ENCODE peak calls at places on chromosomes 4 and X, in four cellular contexts. One of them, this sample, is unnamed.

GRCh38 chr4:156169011-156169410 is 215.3 kb upstream of the CTSO start:
- DNase-seq in fibroblast of pulmonary artery: peak
- DNase-seq in fibroblast of mammary gland: peak
- DNase-seq in left lung: peak
- DNase-seq in this sample: peak

GRCh38 chrX:22105231-22105630 is 73.1 kb downstream of the PHEX start:
- DNase-seq in fibroblast of mammary gland: peak
- DNase-seq in left lung: no peak
- DNase-seq in fibroblast of pulmonary artery: peak
- DNase-seq in this sample: no peak

GRCh38 chrX:40189621-40190020 is 91.9 kb upstream of the BCOR start:
- DNase-seq in fibroblast of mammary gland: no peak
- DNase-seq in left lung: no peak
- DNase-seq in fibroblast of pulmonary artery: no peak
- DNase-seq in this sample: no peak

GRCh38 chrX:153670748-153671588 is 2.6 kb downstream of the PNCK start:
- DNase-seq in left lung: peak
- DNase-seq in fibroblast of pulmonary artery: no peak
- DNase-seq in fibroblast of mammary gland: no peak
- DNase-seq in this sample: no peak

GRCh38 chrX:93591398-93591797 is 82.0 kb downstream of the NAP1L3 start:
- DNase-seq in fibroblast of mammary gland: no peak
- DNase-seq in fibroblast of pulmonary artery: no peak
- DNase-seq in left lung: no peak
- DNase-seq in this sample: no peak

GRCh38 chr4:749771-750666 is 44.4 kb downstream of the PCGF3 start:
- DNase-seq in fibroblast of mammary gland: peak
- DNase-seq in fibroblast of pulmonary artery: peak
- DNase-seq in left lung: no peak
- DNase-seq in this sample: no peak

GRCh38 chr4:75708218-75708691 is 16.1 kb upstream of the USO1 start:
- DNase-seq in fibroblast of pulmonary artery: no peak
- DNase-seq in fibroblast of mammary gland: no peak
- DNase-seq in left lung: no peak
- DNase-seq in this sample: no peak

GRCh38 chrX:5051831-5052491 is 1176.7 kb downstream of the NLGN4X start:
- DNase-seq in fibroblast of pulmonary artery: peak
- DNase-seq in fibroblast of mammary gland: peak
- DNase-seq in left lung: peak
- DNase-seq in this sample: peak

GRCh38 chr4:76305971-76306881 is at the start of gene STBD1:
- DNase-seq in fibroblast of pulmonary artery: peak
- DNase-seq in left lung: peak
- DNase-seq in fibroblast of mammary gland: peak
- DNase-seq in this sample: peak

GRCh38 chr4:8853249-8853648 is 18.4 kb downstream of the HMX1 start:
- DNase-seq in left lung: no peak
- DNase-seq in fibroblast of pulmonary artery: no peak
- DNase-seq in fibroblast of mammary gland: no peak
- DNase-seq in this sample: no peak

GRCh38 chrX:27675493-27675892 is 85.3 kb downstream of the DCAF8L2 start:
- DNase-seq in fibroblast of mammary gland: peak
- DNase-seq in fibroblast of pulmonary artery: peak
- DNase-seq in left lung: no peak
- DNase-seq in this sample: no peak

GRCh38 chrX:85897376-85898110 is 149.8 kb downstream of the CHM start:
- DNase-seq in left lung: no peak
- DNase-seq in fibroblast of pulmonary artery: no peak
- DNase-seq in fibroblast of mammary gland: no peak
- DNase-seq in this sample: no peak

GRCh38 chr4:828641-829271 is 2.8 kb upstream of the CPLX1 start:
- DNase-seq in left lung: peak
- DNase-seq in fibroblast of mammary gland: peak
- DNase-seq in fibroblast of pulmonary artery: peak
- DNase-seq in this sample: peak

GRCh38 chrX:135449637-135450550 is 28.1 kb downstream of the SMIM10L2A start:
- DNase-seq in fibroblast of pulmonary artery: no peak
- DNase-seq in left lung: no peak
- DNase-seq in fibroblast of mammary gland: no peak
- DNase-seq in this sample: no peak

GRCh38 chr4:182126096-182126495 is 117.1 kb upstream of the TENM3 start:
- DNase-seq in fibroblast of mammary gland: peak
- DNase-seq in fibroblast of pulmonary artery: no peak
- DNase-seq in left lung: no peak
- DNase-seq in this sample: no peak

GRCh38 chr4:158796370-158797140 is 27.7 kb downstream of the FNIP2 start:
- DNase-seq in fibroblast of mammary gland: peak
- DNase-seq in fibroblast of pulmonary artery: no peak
- DNase-seq in left lung: peak
- DNase-seq in this sample: peak

GRCh38 chr4:32203340-32203739 is 1483.2 kb downstream of the PCDH7 start:
- DNase-seq in fibroblast of pulmonary artery: no peak
- DNase-seq in left lung: no peak
- DNase-seq in fibroblast of mammary gland: no peak
- DNase-seq in this sample: no peak

GRCh38 chr4:173517781-173518371 is 12.2 kb downstream of the HAND2 start:
- DNase-seq in fibroblast of pulmonary artery: peak
- DNase-seq in left lung: no peak
- DNase-seq in fibroblast of mammary gland: no peak
- DNase-seq in this sample: no peak

GRCh38 chrX:119228506-119229290 is 7.4 kb upstream of the PGRMC1 start:
- DNase-seq in left lung: no peak
- DNase-seq in fibroblast of pulmonary artery: peak
- DNase-seq in fibroblast of mammary gland: peak
- DNase-seq in this sample: peak

GRCh38 chr4:149997881-149998421 is 80.3 kb upstream of the DCLK2 start:
- DNase-seq in fibroblast of mammary gland: peak
- DNase-seq in fibroblast of pulmonary artery: no peak
- DNase-seq in left lung: no peak
- DNase-seq in this sample: peak

GRCh38 chr4:96543346-96543745 is 703.5 kb downstream of the PDHA2 start:
- DNase-seq in fibroblast of mammary gland: no peak
- DNase-seq in fibroblast of pulmonary artery: no peak
- DNase-seq in left lung: no peak
- DNase-seq in this sample: no peak
- H3K4me3 ChIP-seq in fibroblast of mammary gland: no peak
- H3K4me3 ChIP-seq in fibroblast of pulmonary artery: no peak
- H3K4me3 ChIP-seq in left lung: no peak
- H3K4me3 ChIP-seq in this sample: no peak

DNA sequence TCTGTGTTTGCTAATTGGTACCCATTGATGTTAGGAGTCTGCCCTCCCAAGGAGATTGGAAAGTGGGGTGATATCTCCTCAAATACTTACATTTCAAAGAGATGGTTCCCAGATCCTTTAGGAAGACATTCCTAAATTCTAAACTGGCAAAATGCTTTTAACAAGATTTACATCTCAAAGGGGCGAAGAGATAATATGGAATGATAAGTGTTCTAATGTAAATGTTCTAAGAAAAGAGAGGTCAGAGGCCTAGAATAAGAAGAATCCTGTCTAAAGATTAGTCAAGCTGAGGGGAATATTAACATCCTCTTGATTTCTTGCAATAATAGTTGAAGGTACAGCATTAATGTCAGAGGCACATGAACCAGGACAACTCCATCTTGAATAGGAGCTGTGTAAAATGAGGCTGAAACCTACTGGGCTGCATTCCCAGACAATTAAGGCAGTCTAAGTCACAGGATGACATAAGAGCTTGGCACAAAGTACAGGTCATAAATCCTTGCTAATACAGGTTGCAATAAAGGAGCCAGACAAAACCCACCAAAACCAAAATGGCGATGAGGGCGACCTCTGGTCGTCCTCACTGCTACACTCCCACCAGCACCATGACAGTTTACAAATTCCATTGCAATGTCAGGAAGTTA is 2248.1 kb downstream of the ARAP2 start:
- DNase-seq in fibroblast of pulmonary artery: no peak
- DNase-seq in fibroblast of mammary gland: peak
- DNase-seq in left lung: no peak
- DNase-seq in this sample: peak
- TF ChIP-seq CTCF in fibroblast of pulmonary artery: no peak
- TF ChIP-seq CTCF in fibroblast of mammary gland: no peak
- TF ChIP-seq CTCF in left lung: no peak
- TF ChIP-seq CTCF in this sample: no peak

GRCh38 chr4:6643141-6643847 is 2.8 kb downstream of the MRFAP1 start:
- DNase-seq in left lung: no peak
- DNase-seq in fibroblast of mammary gland: no peak
- DNase-seq in fibroblast of pulmonary artery: no peak
- DNase-seq in this sample: no peak
- H3K4me3 ChIP-seq in left lung: peak
- H3K4me3 ChIP-seq in fibroblast of mammary gland: no peak
- H3K4me3 ChIP-seq in fibroblast of pulmonary artery: no peak
- H3K4me3 ChIP-seq in this sample: no peak

GRCh38 chrX:42290608-42291007 is 367.3 kb upstream of the CASK start:
- DNase-seq in fibroblast of mammary gland: peak
- DNase-seq in fibroblast of pulmonary artery: peak
- DNase-seq in left lung: no peak
- DNase-seq in this sample: no peak

DNA sequence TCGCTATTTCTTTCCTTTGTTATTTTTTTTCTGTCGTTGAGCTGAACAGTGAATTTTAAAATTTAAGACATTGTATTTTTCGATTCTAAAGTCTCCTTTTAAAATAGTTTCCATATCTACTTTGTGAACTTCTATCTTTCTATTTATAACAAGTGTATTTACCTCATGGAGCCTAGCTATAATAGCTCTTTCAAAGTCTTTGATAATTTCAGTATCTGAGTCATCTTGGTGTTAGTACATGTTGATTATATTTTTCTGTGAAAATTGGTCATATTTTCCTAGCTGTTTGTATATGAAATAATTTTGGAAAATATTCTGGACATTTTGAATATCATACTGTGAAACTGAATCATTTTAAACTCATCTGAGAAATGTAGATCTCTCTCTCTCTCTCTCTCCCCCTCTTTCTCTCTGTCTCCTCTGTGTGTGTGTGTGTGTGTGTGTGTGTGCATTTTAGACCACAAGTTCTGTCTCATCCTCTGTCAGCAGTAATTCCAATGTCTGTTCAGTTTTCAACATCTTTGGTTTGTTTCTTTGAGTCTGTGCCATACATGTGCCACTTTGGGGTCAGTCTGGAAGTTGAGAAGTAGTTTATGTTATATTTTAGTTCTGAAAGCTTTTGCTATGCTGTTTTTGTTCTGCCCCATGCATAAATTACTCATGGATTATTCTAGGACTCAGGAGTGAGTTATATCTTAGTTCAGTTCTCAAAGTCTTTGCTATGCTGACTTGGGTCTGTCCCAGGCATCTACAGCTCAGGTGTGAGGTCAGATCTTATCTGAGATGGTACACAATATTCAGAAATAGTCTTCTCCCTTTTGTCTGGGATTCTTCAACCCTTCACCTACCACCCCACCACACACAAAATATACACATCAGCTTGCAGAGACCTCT is 366.4 kb upstream of the CASK start:
- DNase-seq in left lung: no peak
- DNase-seq in fibroblast of mammary gland: no peak
- DNase-seq in fibroblast of pulmonary artery: no peak
- DNase-seq in this sample: no peak
- TF ChIP-seq CTCF in left lung: no peak
- TF ChIP-seq CTCF in fibroblast of mammary gland: no peak
- TF ChIP-seq CTCF in fibroblast of pulmonary artery: no peak
- TF ChIP-seq CTCF in this sample: no peak

GRCh38 chrX:150567645-150568319 is 639 bp upstream of the MTM1 start:
- DNase-seq in left lung: no peak
- DNase-seq in fibroblast of mammary gland: no peak
- DNase-seq in fibroblast of pulmonary artery: no peak
- DNase-seq in this sample: no peak

GRCh38 chrX:150568320-150569154 is at the start of gene MTM1:
- DNase-seq in fibroblast of mammary gland: peak
- DNase-seq in fibroblast of pulmonary artery: peak
- DNase-seq in left lung: peak
- DNase-seq in this sample: peak

GRCh38 chrX:150564838-150565237 is 3.6 kb upstream of the MTM1 start:
- DNase-seq in fibroblast of mammary gland: no peak
- DNase-seq in fibroblast of pulmonary artery: no peak
- DNase-seq in left lung: no peak
- DNase-seq in this sample: no peak

GRCh38 chrX:150566734-150567182 is 1.7 kb upstream of the MTM1 start:
- DNase-seq in left lung: no peak
- DNase-seq in fibroblast of pulmonary artery: no peak
- DNase-seq in fibroblast of mammary gland: no peak
- DNase-seq in this sample: no peak

GRCh38 chrX:150565551-150565950 is 2.9 kb upstream of the MTM1 start:
- DNase-seq in fibroblast of pulmonary artery: no peak
- DNase-seq in left lung: no peak
- DNase-seq in fibroblast of mammary gland: no peak
- DNase-seq in this sample: no peak
- H3K4me3 ChIP-seq in fibroblast of pulmonary artery: no peak
- H3K4me3 ChIP-seq in left lung: no peak
- H3K4me3 ChIP-seq in fibroblast of mammary gland: no peak
- H3K4me3 ChIP-seq in this sample: no peak

GRCh38 chr4:16072168-16072567 is 11.7 kb downstream of the PROM1 start:
- DNase-seq in fibroblast of pulmonary artery: no peak
- DNase-seq in fibroblast of mammary gland: no peak
- DNase-seq in left lung: no peak
- DNase-seq in this sample: no peak
- TF ChIP-seq CTCF in fibroblast of pulmonary artery: no peak
- TF ChIP-seq CTCF in fibroblast of mammary gland: no peak
- TF ChIP-seq CTCF in left lung: no peak
- TF ChIP-seq CTCF in this sample: no peak

GRCh38 chr4:40316333-40316781 is 18.8 kb upstream of the CHRNA9 start:
- DNase-seq in fibroblast of pulmonary artery: peak
- DNase-seq in left lung: no peak
- DNase-seq in fibroblast of mammary gland: peak
- DNase-seq in this sample: peak
- H3K4me3 ChIP-seq in fibroblast of pulmonary artery: peak
- H3K4me3 ChIP-seq in left lung: no peak
- H3K4me3 ChIP-seq in fibroblast of mammary gland: peak
- H3K4me3 ChIP-seq in this sample: peak

This sample was measured in foreskin fibroblast.